ENCODE peak calls at places on chromosomes 4 and X, in four cellular contexts. R, V, N and O are unnamed samples.

GRCh38 chr4:36870121-36870520 is 374.4 kb upstream of the NWD2 start:
- DNase-seq in R (no peak), V (no peak), N (no peak), O (no peak)

GRCh38 chr4:33649015-33649414 is 2595.3 kb downstream of the ARAP2 start:
- DNase-seq in R (peak; percentile 9), V (no peak), N (no peak), O (peak; percentile 17)

GRCh38 chr4:5969336-5969735 is 48.9 kb downstream of the C4orf50 start:
- DNase-seq in R (no peak), V (no peak), N (no peak), O (no peak)

GRCh38 chr4:2962614-2963184 is 507 bp downstream of the NOP14 start:
- DNase-seq in R (peak; percentile 60), V (peak; percentile 60), N (no peak), O (no peak)

GRCh38 chr4:99815597-99816011 is 1.0 kb upstream of the DAPP1 start:
- DNase-seq in R (no peak), V (peak; percentile 81), N (no peak), O (no peak)

GRCh38 chr4:1711055-1711905 is 839 bp downstream of the SLBP start:
- DNase-seq in R (peak; percentile 59), V (peak; percentile 79), N (peak; percentile 50), O (no peak)

GRCh38 chr4:106659386-106659785 is 290.8 kb upstream of the GIMD1 start:
- DNase-seq in R (no peak), V (no peak), N (no peak), O (no peak)

GRCh38 chrX:1466232-1466661 is 13.5 kb upstream of the ASMTL start:
- DNase-seq in R (no peak), V (peak; percentile 12), N (no peak), O (no peak)

GRCh38 chr4:11418610-11419009 is 10.1 kb downstream of the HS3ST1 start:
- DNase-seq in R (no peak), V (no peak), N (no peak), O (no peak)

GRCh38 chr4:99763635-99764101 is 53.0 kb upstream of the DAPP1 start:
- DNase-seq in R (peak; percentile 94), V (no peak), N (no peak), O (peak; percentile 45)

GRCh38 chr4:7169134-7169533 is 23.2 kb upstream of the SORCS2 start:
- DNase-seq in R (no peak), V (no peak), N (no peak), O (no peak)

GRCh38 chrX:1212532-1212931 is at the start of gene CRLF2:
- DNase-seq in R (no peak), V (no peak), N (no peak), O (no peak)

GRCh38 chr4:188143731-188144130 is 4.5 kb downstream of the TRIML1 start:
- DNase-seq in R (no peak), V (no peak), N (no peak), O (no peak)

GRCh38 chrX:2694868-2695267 is 3.8 kb downstream of the CD99 start:
- DNase-seq in R (no peak), V (no peak), N (no peak), O (no peak)

GRCh38 chr4:99863-100262 is 24.4 kb upstream of the ZNF718 start:
- DNase-seq in R (peak; percentile 3), V (no peak), N (no peak), O (no peak)

GRCh38 chr4:100494166-100494565 is 23.7 kb downstream of the EMCN start:
- DNase-seq in R (peak; percentile 29), V (no peak), N (no peak), O (no peak)

GRCh38 chr4:111268769-111269414 is 646.0 kb upstream of the PITX2 start:
- DNase-seq in R (peak; percentile 77), V (no peak), N (no peak), O (no peak)

GRCh38 chr4:156330436-156331031 is 376.9 kb upstream of the CTSO start:
- DNase-seq in R (no peak), V (peak; percentile 18), N (no peak), O (no peak)

GRCh38 chrX:148080593-148080992 is 99.5 kb downstream of the FMR1NB start:
- DNase-seq in R (no peak), V (no peak), N (no peak), O (no peak)

GRCh38 chr4:48944659-48945290 is 38.2 kb upstream of the OCIAD2 start:
- DNase-seq in R (no peak), V (peak; percentile 65), N (no peak), O (no peak)

GRCh38 chrX:72381439-72382198 is 75.9 kb upstream of the CITED1 start:
- DNase-seq in R (peak; percentile 21), V (no peak), N (no peak), O (no peak)

GRCh38 chr4:76729991-76730390 is 168.0 kb downstream of the SOWAHB start:
- DNase-seq in R (peak; percentile 37), V (no peak), N (no peak), O (no peak)

GRCh38 chr4:185644408-185644807 is 109.1 kb upstream of the PDLIM3 start:
- DNase-seq in R (no peak), V (no peak), N (no peak), O (no peak)

GRCh38 chr4:185638548-185639301 is 103.4 kb upstream of the PDLIM3 start:
- DNase-seq in R (no peak), V (no peak), N (no peak), O (no peak)

GRCh38 chr4:185638093-185638492 is 102.8 kb upstream of the PDLIM3 start:
- DNase-seq in R (no peak), V (no peak), N (no peak), O (no peak)

GRCh38 chr4:185642907-185643306 is 107.6 kb upstream of the PDLIM3 start:
- DNase-seq in R (no peak), V (no peak), N (no peak), O (no peak)

GRCh38 chr4:185640809-185641675 is 105.7 kb upstream of the PDLIM3 start:
- DNase-seq in R (peak; percentile 77), V (no peak), N (no peak), O (peak; percentile 24)
- TF ChIP-seq CTCF in R (peak; percentile 47), V (no peak), N (peak; percentile 59), O (peak; percentile 12)

DNA sequence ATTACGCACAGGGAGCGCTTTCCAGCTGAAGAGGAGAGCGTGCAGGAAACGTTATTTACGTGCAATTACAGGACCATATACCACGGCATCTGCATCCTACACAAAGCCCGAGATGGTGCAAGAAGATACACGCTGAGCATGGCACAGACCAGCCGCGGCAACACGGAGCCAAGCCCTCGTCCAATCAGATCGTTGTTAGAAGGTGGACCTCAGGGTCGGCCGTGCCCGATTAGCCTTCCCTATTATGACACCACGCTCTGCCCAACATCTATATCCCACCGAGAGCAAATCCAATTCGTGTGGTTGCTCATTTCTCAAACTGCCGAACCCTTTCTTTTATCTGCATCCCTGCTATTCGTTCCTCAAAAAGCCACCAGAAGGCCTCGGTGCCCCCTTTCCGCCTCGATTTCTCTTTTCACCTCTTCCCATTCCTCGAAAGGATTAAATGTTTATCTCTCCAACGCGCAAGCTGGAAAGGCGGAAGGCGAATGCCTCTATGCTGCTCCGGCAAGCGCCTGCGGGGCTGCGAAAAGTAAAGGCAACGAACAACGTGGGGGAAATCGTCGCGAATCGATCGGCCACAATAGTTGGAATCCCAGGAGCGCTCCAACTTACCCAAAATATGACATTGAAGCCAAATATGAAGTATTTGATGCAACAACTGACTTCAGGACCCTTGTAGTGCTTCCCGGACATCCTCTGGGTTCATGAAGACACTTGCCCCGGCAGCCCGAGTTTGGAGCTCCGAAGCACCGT is 702 bp downstream of the TSPAN5 start:
- DNase-seq in R (peak; percentile 76), V (peak; percentile 43), N (peak; percentile 22), O (no peak)
- H3K4me3 ChIP-seq in R (peak overlapping the region; percentile 86), V (peak overlapping the region; percentile 68), N (peak overlapping the region; percentile 74), O (peak overlapping the region; percentile 83)

GRCh38 chrX:6748595-6748994 is 213.7 kb upstream of the VCX3A start:
- DNase-seq in R (no peak), V (no peak), N (no peak), O (no peak)
- TF ChIP-seq CTCF in R (no peak), V (no peak), N (no peak), O (no peak)

GRCh38 chr4:41213563-41214157 is 682 bp downstream of the APBB2 start:
- DNase-seq in R (no peak), V (peak; percentile 29), N (peak; percentile 28), O (no peak)
- H3K4me3 ChIP-seq in R (peak overlapping the region; percentile 93), V (peak overlapping the region; percentile 63), N (peak overlapping the region; percentile 99), O (peak overlapping the region; percentile 84)

DNA sequence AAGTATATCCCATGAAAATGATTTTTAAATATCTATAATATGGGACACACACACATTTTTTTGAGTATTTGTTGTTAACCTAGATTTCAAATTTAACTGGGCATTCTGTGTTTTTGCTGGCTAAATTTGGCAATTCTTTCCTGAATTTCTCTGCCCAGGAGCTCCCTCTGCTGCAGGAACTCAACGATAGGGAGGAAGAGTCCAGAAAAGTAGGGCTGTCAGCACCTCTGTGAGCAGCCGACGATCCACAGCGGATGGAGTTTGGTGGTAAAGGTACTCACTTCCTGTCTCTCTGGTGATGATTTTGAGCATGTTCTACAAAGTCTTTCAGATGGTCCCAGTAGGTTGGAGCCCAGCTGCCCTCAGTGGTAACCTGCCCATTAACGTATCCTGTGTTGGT is 23.1 kb upstream of the TMEM184C start:
- DNase-seq in R (no peak), V (no peak), N (no peak), O (no peak)
- TF ChIP-seq CTCF in R (peak; percentile 22), V (no peak), N (no peak), O (no peak)

GRCh38 chr4:64016893-64017292 is 392.4 kb downstream of the TECRL start:
- DNase-seq in R (no peak), V (no peak), N (no peak), O (no peak)

GRCh38 chr4:64022560-64022959 is 386.7 kb downstream of the TECRL start:
- DNase-seq in R (no peak), V (no peak), N (no peak), O (no peak)
- H3K4me3 ChIP-seq in R (no peak overlapping the region), V (no peak overlapping the region), N (no peak overlapping the region), O (no peak overlapping the region)